ENCODE peak calls at places on chromosomes 4 and X, in eight cellular contexts. L is bronchial epithelial cell, R is fibroblast of lung, H is fibroblast of the aortic adventitia, C is left ventricle myocardium inferior, G is mucosa of descending colon, I is choroid plexus epithelial cell, T is kidney. X is an unnamed sample.

GRCh38 chr4:109046549-109047171 is 255.8 kb downstream of the COL25A1 start:
- DNase-seq in L (no peak), R (peak), H (peak), C (no peak), G (no peak), I (peak), T (no peak), X (peak)

GRCh38 chr4:61540944-61541343 is 340.8 kb downstream of the ADGRL3 start:
- DNase-seq in L (no peak), R (no peak), H (no peak), C (no peak), G (peak), I (no peak), T (no peak), X (no peak)

GRCh38 chr4:114807759-114808404 is 209.3 kb downstream of the UGT8 start:
- DNase-seq in L (peak), R (peak), H (peak), C (no peak), G (no peak), I (peak), T (no peak), X (no peak)

GRCh38 chr4:153530284-153530995 is 64.3 kb downstream of the TMEM131L start:
- DNase-seq in L (no peak), R (no peak), H (no peak), C (no peak), G (no peak), I (no peak), T (no peak), X (no peak)

GRCh38 chrX:386239-386767 is 404 bp downstream of the PPP2R3B start:
- DNase-seq in L (no peak), R (no peak), H (no peak), C (no peak), G (peak), I (no peak), T (no peak), X (no peak)

GRCh38 chr4:24778427-24779225 is 16.7 kb upstream of the SOD3 start:
- DNase-seq in L (peak), R (peak), H (peak), C (peak), G (no peak), I (peak), T (no peak), X (peak)

GRCh38 chrX:104921606-104922205 is 298.8 kb downstream of the TEX13A start:
- DNase-seq in L (no peak), R (peak), H (no peak), C (peak), G (no peak), I (no peak), T (no peak), X (no peak)

GRCh38 chrX:7972586-7972985 is 45.4 kb upstream of the PNPLA4 start:
- DNase-seq in L (no peak), R (no peak), H (no peak), C (no peak), G (no peak), I (peak), T (no peak), X (no peak)

GRCh38 chr4:145090370-145090769 is 7.6 kb downstream of the ANAPC10 start:
- DNase-seq in L (no peak), R (no peak), H (no peak), C (no peak), G (no peak), I (peak), T (no peak), X (no peak)

GRCh38 chr4:38762560-38762959 is 20.2 kb downstream of the TLR10 start:
- DNase-seq in L (no peak), R (no peak), H (no peak), C (no peak), G (no peak), I (no peak), T (no peak), X (no peak)
- H3K4me3 ChIP-seq in L (no peak), R (no peak), H (no peak), C (no peak), G (no peak), I (no peak), T (no peak), X (no peak)

GRCh38 chr4:101035522-101035921 is 311.8 kb downstream of the PPP3CA start:
- DNase-seq in L (no peak), R (no peak), H (no peak), C (no peak), G (no peak), I (no peak), T (no peak), X (no peak)

GRCh38 chr4:101037938-101038413 is 309.4 kb downstream of the PPP3CA start:
- DNase-seq in L (no peak), R (peak), H (no peak), C (no peak), G (no peak), I (no peak), T (no peak), X (no peak)

GRCh38 chr4:101031971-101032370 is 315.4 kb downstream of the PPP3CA start:
- DNase-seq in L (no peak), R (no peak), H (no peak), C (no peak), G (no peak), I (no peak), T (no peak), X (no peak)

GRCh38 chr4:101037249-101037648 is 310.1 kb downstream of the PPP3CA start:
- DNase-seq in L (peak), R (peak), H (peak), C (no peak), G (no peak), I (no peak), T (no peak), X (no peak)

GRCh38 chr4:101033986-101034385 is 313.3 kb downstream of the PPP3CA start:
- DNase-seq in L (no peak), R (no peak), H (no peak), C (no peak), G (no peak), I (no peak), T (no peak), X (no peak)
- TF ChIP-seq CTCF in L (no peak), R (no peak), H (no peak), C (no peak), G (no peak), I (no peak), T (no peak), X (no peak)

GRCh38 chrX:110938977-110939732 is 143.5 kb upstream of the CHRDL1 start:
- DNase-seq in L (no peak), R (no peak), H (no peak), C (no peak), G (no peak), I (no peak), T (no peak), X (no peak)

GRCh38 chrX:110944323-110944761 is 148.7 kb upstream of the CHRDL1 start:
- DNase-seq in L (no peak), R (peak), H (no peak), C (no peak), G (no peak), I (no peak), T (no peak), X (no peak)

GRCh38 chrX:110941906-110942305 is 146.3 kb upstream of the CHRDL1 start:
- DNase-seq in L (peak), R (no peak), H (no peak), C (no peak), G (no peak), I (no peak), T (no peak), X (no peak)

DNA sequence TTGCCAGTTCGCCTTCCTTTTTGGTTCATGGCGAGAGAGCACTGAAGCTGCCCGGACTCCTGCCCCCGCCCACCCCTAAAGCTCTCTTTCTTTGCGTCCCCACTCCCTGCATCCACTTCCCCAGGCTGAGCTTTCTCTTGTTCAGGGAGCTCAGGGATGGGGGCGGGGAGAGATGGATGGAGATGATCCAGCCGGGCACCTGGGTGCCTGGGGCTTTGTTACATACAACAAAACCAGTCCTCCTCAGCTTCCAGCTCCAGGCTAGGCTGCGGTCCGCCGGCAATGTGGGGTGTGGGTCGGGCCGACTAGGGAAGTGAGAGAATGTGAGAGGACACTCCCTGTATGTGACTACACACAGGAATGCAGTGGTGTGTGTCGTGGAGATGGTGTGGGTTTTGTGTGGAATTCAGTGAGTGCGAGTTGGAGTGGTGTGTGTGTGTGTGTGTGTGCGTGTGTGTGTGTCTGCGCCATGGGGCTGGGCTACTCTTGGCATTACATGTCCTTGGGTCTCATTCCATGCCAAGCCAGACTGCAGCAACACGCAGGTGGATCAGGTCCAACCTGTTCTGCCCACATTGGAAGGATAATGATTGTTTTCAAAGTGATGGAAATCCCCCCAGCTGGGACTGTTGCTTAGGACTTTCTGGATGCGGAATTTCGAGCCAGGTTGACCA is 149.3 kb upstream of the CHRDL1 start:
- DNase-seq in L (peak), R (peak), H (peak), C (no peak), G (no peak), I (no peak), T (no peak), X (no peak)
- H3K4me3 ChIP-seq in L (no peak), R (no peak), H (peak), C (no peak), G (no peak), I (no peak), T (no peak), X (no peak)

GRCh38 chr4:108018884-108019187 is 29.1 kb downstream of the HADH start:
- DNase-seq in L (no peak), R (no peak), H (no peak), C (no peak), G (no peak), I (no peak), T (no peak), X (no peak)
- TF ChIP-seq CTCF in L (no peak), R (no peak), H (no peak), C (no peak), G (no peak), I (no peak), T (no peak), X (no peak)

GRCh38 chr4:152079543-152080293 is 318.9 kb upstream of the GATB start:
- DNase-seq in L (no peak), R (no peak), H (no peak), C (no peak), G (no peak), I (no peak), T (no peak), X (no peak)
- H3K4me3 ChIP-seq in L (no peak), R (no peak), H (no peak), C (no peak), G (no peak), I (no peak), T (no peak), X (no peak)

DNA sequence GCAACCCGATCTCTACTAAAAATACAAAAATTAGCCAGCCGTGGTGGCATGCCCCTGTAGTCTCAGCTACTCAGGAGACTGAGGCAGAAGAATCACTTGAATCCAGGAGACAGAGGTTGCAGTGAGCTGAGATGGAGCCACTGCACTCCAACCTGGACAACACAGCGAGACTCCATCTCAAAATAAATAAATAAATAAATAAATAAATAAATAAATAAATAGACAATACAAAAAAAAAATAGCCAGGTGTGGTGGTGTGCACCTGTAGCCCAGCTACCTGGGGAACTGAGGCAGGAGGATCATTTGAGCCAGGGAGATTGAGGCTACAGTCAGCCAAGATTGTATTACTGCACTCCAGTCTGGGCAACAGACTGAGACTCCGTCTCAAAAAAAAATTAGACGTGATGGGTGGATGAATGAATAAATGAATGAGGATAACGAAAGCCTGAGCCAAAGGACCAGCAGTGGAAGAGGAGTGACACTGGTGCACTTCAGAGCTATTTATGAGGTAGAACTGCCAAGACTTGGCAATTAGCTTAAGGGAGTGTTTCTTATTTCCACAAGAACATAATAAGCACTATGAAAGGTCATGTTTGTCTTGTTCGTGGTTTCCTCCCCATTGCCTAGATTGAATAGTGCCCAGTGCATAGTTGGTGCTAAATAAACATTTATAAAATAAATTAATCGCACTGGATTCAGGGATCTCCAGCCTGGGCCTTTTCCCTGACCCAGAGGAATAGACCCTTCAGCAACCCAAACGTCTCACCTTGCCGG is 232.2 kb downstream of the IDS start:
- DNase-seq in L (no peak), R (no peak), H (no peak), C (no peak), G (no peak), I (no peak), T (no peak), X (no peak)
- TF ChIP-seq CTCF in L (no peak), R (no peak), H (no peak), C (no peak), G (no peak), I (no peak), T (no peak), X (no peak)